ENCODE peak calls at places on chromosomes 3 and 15, in ten cellular contexts. One of them, this sample, is unnamed. For H3K27me3, the result is how much of the 10 kb centered on the place peaks cover.

GRCh38 chr3:11459147-11459837 is 184.4 kb downstream of the VGLL4 start:
- DNase-seq in BE2C: no peak
- DNase-seq in neural progenitor cell: no peak
- DNase-seq in heart right ventricle: no peak
- DNase-seq in spleen: no peak
- DNase-seq in effector memory CD4-positive, alpha-beta T cell: no peak
- DNase-seq in body of pancreas: no peak
- DNase-seq in NT2/D1: no peak
- DNase-seq in CD8-positive, alpha-beta T cell: no peak
- DNase-seq in transverse colon: no peak
- DNase-seq in this sample: no peak

GRCh38 chr3:53846134-53846850 is at the start of the genes CHDH and IL17RB:
- DNase-seq in BE2C: peak
- DNase-seq in neural progenitor cell: peak
- DNase-seq in heart right ventricle: peak
- DNase-seq in spleen: peak
- DNase-seq in effector memory CD4-positive, alpha-beta T cell: no peak
- DNase-seq in body of pancreas: peak
- DNase-seq in NT2/D1: no peak
- DNase-seq in CD8-positive, alpha-beta T cell: no peak
- DNase-seq in transverse colon: peak
- DNase-seq in this sample: no peak

GRCh38 chr3:99515-99914 is 97.0 kb upstream of the CHL1 start:
- DNase-seq in BE2C: peak
- DNase-seq in neural progenitor cell: no peak
- DNase-seq in heart right ventricle: no peak
- DNase-seq in spleen: no peak
- DNase-seq in effector memory CD4-positive, alpha-beta T cell: no peak
- DNase-seq in body of pancreas: no peak
- DNase-seq in NT2/D1: no peak
- DNase-seq in CD8-positive, alpha-beta T cell: no peak
- DNase-seq in transverse colon: no peak
- DNase-seq in this sample: peak

GRCh38 chr15:42166225-42166940 is 9.9 kb upstream of the PLA2G4F start:
- DNase-seq in BE2C: no peak
- DNase-seq in neural progenitor cell: no peak
- DNase-seq in heart right ventricle: no peak
- DNase-seq in spleen: no peak
- DNase-seq in effector memory CD4-positive, alpha-beta T cell: no peak
- DNase-seq in body of pancreas: no peak
- DNase-seq in NT2/D1: no peak
- DNase-seq in CD8-positive, alpha-beta T cell: no peak
- DNase-seq in transverse colon: no peak
- DNase-seq in this sample: no peak

GRCh38 chr15:69988541-69989225 is 109.0 kb downstream of the TLE3 start:
- DNase-seq in BE2C: no peak
- DNase-seq in neural progenitor cell: no peak
- DNase-seq in heart right ventricle: no peak
- DNase-seq in spleen: no peak
- DNase-seq in effector memory CD4-positive, alpha-beta T cell: no peak
- DNase-seq in body of pancreas: no peak
- DNase-seq in NT2/D1: no peak
- DNase-seq in CD8-positive, alpha-beta T cell: no peak
- DNase-seq in transverse colon: no peak
- DNase-seq in this sample: peak

GRCh38 chr15:99399612-99400011 is 148.3 kb downstream of the LRRC28 start:
- DNase-seq in BE2C: no peak
- DNase-seq in neural progenitor cell: no peak
- DNase-seq in heart right ventricle: no peak
- DNase-seq in spleen: no peak
- DNase-seq in effector memory CD4-positive, alpha-beta T cell: no peak
- DNase-seq in body of pancreas: no peak
- DNase-seq in NT2/D1: no peak
- DNase-seq in CD8-positive, alpha-beta T cell: no peak
- DNase-seq in transverse colon: no peak
- DNase-seq in this sample: no peak

GRCh38 chr3:139491966-139492365 is 15.7 kb upstream of the RBP2 start:
- DNase-seq in BE2C: peak
- DNase-seq in neural progenitor cell: peak
- DNase-seq in heart right ventricle: no peak
- DNase-seq in spleen: no peak
- DNase-seq in effector memory CD4-positive, alpha-beta T cell: no peak
- DNase-seq in body of pancreas: no peak
- DNase-seq in NT2/D1: peak
- DNase-seq in CD8-positive, alpha-beta T cell: no peak
- DNase-seq in transverse colon: no peak
- DNase-seq in this sample: no peak

GRCh38 chr3:173253471-173253870 is 112.4 kb upstream of the SPATA16 start:
- DNase-seq in BE2C: no peak
- DNase-seq in neural progenitor cell: no peak
- DNase-seq in heart right ventricle: no peak
- DNase-seq in spleen: no peak
- DNase-seq in effector memory CD4-positive, alpha-beta T cell: no peak
- DNase-seq in body of pancreas: no peak
- DNase-seq in NT2/D1: peak
- DNase-seq in CD8-positive, alpha-beta T cell: no peak
- DNase-seq in transverse colon: no peak
- DNase-seq in this sample: no peak

GRCh38 chr3:124295358-124295757 is 303.4 kb upstream of the ROPN1 start:
- DNase-seq in BE2C: no peak
- DNase-seq in neural progenitor cell: no peak
- DNase-seq in heart right ventricle: no peak
- DNase-seq in spleen: no peak
- DNase-seq in effector memory CD4-positive, alpha-beta T cell: no peak
- DNase-seq in body of pancreas: no peak
- DNase-seq in NT2/D1: no peak
- DNase-seq in CD8-positive, alpha-beta T cell: no peak
- DNase-seq in transverse colon: no peak
- DNase-seq in this sample: no peak

GRCh38 chr3:71087109-71088018 is 496.2 kb downstream of the FOXP1 start:
- DNase-seq in BE2C: no peak
- DNase-seq in neural progenitor cell: no peak
- DNase-seq in heart right ventricle: no peak
- DNase-seq in spleen: no peak
- DNase-seq in effector memory CD4-positive, alpha-beta T cell: peak
- DNase-seq in body of pancreas: no peak
- DNase-seq in NT2/D1: no peak
- DNase-seq in CD8-positive, alpha-beta T cell: peak
- DNase-seq in transverse colon: no peak
- DNase-seq in this sample: no peak

GRCh38 chr15:34329006-34329405 is 8.6 kb downstream of the SLC12A6 start:
- DNase-seq in BE2C: no peak
- DNase-seq in neural progenitor cell: no peak
- DNase-seq in heart right ventricle: no peak
- DNase-seq in spleen: no peak
- DNase-seq in effector memory CD4-positive, alpha-beta T cell: no peak
- DNase-seq in body of pancreas: no peak
- DNase-seq in NT2/D1: no peak
- DNase-seq in CD8-positive, alpha-beta T cell: no peak
- DNase-seq in transverse colon: no peak
- DNase-seq in this sample: no peak

GRCh38 chr15:42921049-42921731 is 612 bp upstream of the TTBK2 start:
- DNase-seq in BE2C: no peak
- DNase-seq in neural progenitor cell: peak
- DNase-seq in heart right ventricle: peak
- DNase-seq in spleen: peak
- DNase-seq in effector memory CD4-positive, alpha-beta T cell: peak
- DNase-seq in body of pancreas: peak
- DNase-seq in NT2/D1: no peak
- DNase-seq in CD8-positive, alpha-beta T cell: peak
- DNase-seq in transverse colon: peak
- DNase-seq in this sample: peak

GRCh38 chr3:141056716-141057115 is 5.6 kb downstream of the SPSB4 start:
- DNase-seq in BE2C: peak
- DNase-seq in neural progenitor cell: peak
- DNase-seq in heart right ventricle: peak
- DNase-seq in spleen: no peak
- DNase-seq in effector memory CD4-positive, alpha-beta T cell: no peak
- DNase-seq in body of pancreas: peak
- DNase-seq in NT2/D1: no peak
- DNase-seq in CD8-positive, alpha-beta T cell: no peak
- DNase-seq in transverse colon: no peak
- DNase-seq in this sample: peak

GRCh38 chr3:58183221-58183620 is 27.6 kb downstream of the DNASE1L3 start:
- DNase-seq in BE2C: no peak
- DNase-seq in neural progenitor cell: no peak
- DNase-seq in heart right ventricle: no peak
- DNase-seq in spleen: peak
- DNase-seq in effector memory CD4-positive, alpha-beta T cell: no peak
- DNase-seq in body of pancreas: no peak
- DNase-seq in NT2/D1: no peak
- DNase-seq in CD8-positive, alpha-beta T cell: no peak
- DNase-seq in transverse colon: no peak
- DNase-seq in this sample: no peak

GRCh38 chr3:65902304-65902793 is 136.4 kb downstream of the MAGI1 start:
- DNase-seq in BE2C: no peak
- DNase-seq in neural progenitor cell: peak
- DNase-seq in heart right ventricle: no peak
- DNase-seq in spleen: no peak
- DNase-seq in effector memory CD4-positive, alpha-beta T cell: no peak
- DNase-seq in body of pancreas: no peak
- DNase-seq in NT2/D1: peak
- DNase-seq in CD8-positive, alpha-beta T cell: no peak
- DNase-seq in transverse colon: peak
- DNase-seq in this sample: no peak

GRCh38 chr3:194512895-194513601 is 26.2 kb upstream of the ATP13A3 start:
- DNase-seq in BE2C: no peak
- DNase-seq in neural progenitor cell: no peak
- DNase-seq in heart right ventricle: no peak
- DNase-seq in spleen: no peak
- DNase-seq in effector memory CD4-positive, alpha-beta T cell: no peak
- DNase-seq in body of pancreas: peak
- DNase-seq in NT2/D1: no peak
- DNase-seq in CD8-positive, alpha-beta T cell: no peak
- DNase-seq in transverse colon: no peak
- DNase-seq in this sample: no peak

GRCh38 chr15:58522391-58522790 is 90.6 kb downstream of the LIPC start:
- DNase-seq in BE2C: peak
- DNase-seq in neural progenitor cell: no peak
- DNase-seq in heart right ventricle: peak
- DNase-seq in spleen: no peak
- DNase-seq in effector memory CD4-positive, alpha-beta T cell: no peak
- DNase-seq in body of pancreas: no peak
- DNase-seq in NT2/D1: no peak
- DNase-seq in CD8-positive, alpha-beta T cell: no peak
- DNase-seq in transverse colon: no peak
- DNase-seq in this sample: no peak

GRCh38 chr3:160649596-160649995 is 27.4 kb upstream of the ARL14 start:
- DNase-seq in BE2C: no peak
- DNase-seq in neural progenitor cell: no peak
- DNase-seq in heart right ventricle: no peak
- DNase-seq in spleen: no peak
- DNase-seq in effector memory CD4-positive, alpha-beta T cell: no peak
- DNase-seq in body of pancreas: no peak
- DNase-seq in NT2/D1: no peak
- DNase-seq in CD8-positive, alpha-beta T cell: no peak
- DNase-seq in transverse colon: no peak
- DNase-seq in this sample: no peak

GRCh38 chr3:25885544-25885943 is 95.7 kb downstream of the OXSM start:
- DNase-seq in BE2C: no peak
- DNase-seq in neural progenitor cell: no peak
- DNase-seq in heart right ventricle: no peak
- DNase-seq in spleen: no peak
- DNase-seq in effector memory CD4-positive, alpha-beta T cell: no peak
- DNase-seq in body of pancreas: no peak
- DNase-seq in NT2/D1: no peak
- DNase-seq in CD8-positive, alpha-beta T cell: no peak
- DNase-seq in transverse colon: no peak
- DNase-seq in this sample: no peak

GRCh38 chr3:169657351-169658124 is 6.0 kb downstream of the MECOM start:
- DNase-seq in BE2C: no peak
- DNase-seq in neural progenitor cell: no peak
- DNase-seq in heart right ventricle: no peak
- DNase-seq in spleen: no peak
- DNase-seq in effector memory CD4-positive, alpha-beta T cell: no peak
- DNase-seq in body of pancreas: peak
- DNase-seq in NT2/D1: no peak
- DNase-seq in CD8-positive, alpha-beta T cell: no peak
- DNase-seq in transverse colon: no peak
- DNase-seq in this sample: peak
- H3K27me3 ChIP-seq in BE2C: half or more
- H3K27me3 ChIP-seq in neural progenitor cell: half or more
- H3K27me3 ChIP-seq in heart right ventricle: under half
- H3K27me3 ChIP-seq in spleen: half or more
- H3K27me3 ChIP-seq in effector memory CD4-positive, alpha-beta T cell: half or more
- H3K27me3 ChIP-seq in body of pancreas: under half
- H3K27me3 ChIP-seq in NT2/D1: half or more
- H3K27me3 ChIP-seq in CD8-positive, alpha-beta T cell: under half
- H3K27me3 ChIP-seq in transverse colon: half or more
- H3K27me3 ChIP-seq in this sample: under half

GRCh38 chr15:89399390-89400120 is 64.9 kb upstream of the POLG start:
- DNase-seq in BE2C: peak
- DNase-seq in neural progenitor cell: peak
- DNase-seq in heart right ventricle: no peak
- DNase-seq in spleen: peak
- DNase-seq in effector memory CD4-positive, alpha-beta T cell: no peak
- DNase-seq in body of pancreas: no peak
- DNase-seq in NT2/D1: no peak
- DNase-seq in CD8-positive, alpha-beta T cell: peak
- DNase-seq in transverse colon: peak
- DNase-seq in this sample: no peak
- H3K27me3 ChIP-seq in BE2C: under half
- H3K27me3 ChIP-seq in neural progenitor cell: half or more
- H3K27me3 ChIP-seq in heart right ventricle: under half
- H3K27me3 ChIP-seq in spleen: half or more
- H3K27me3 ChIP-seq in effector memory CD4-positive, alpha-beta T cell: under half
- H3K27me3 ChIP-seq in body of pancreas: under half
- H3K27me3 ChIP-seq in NT2/D1: half or more
- H3K27me3 ChIP-seq in CD8-positive, alpha-beta T cell: under half
- H3K27me3 ChIP-seq in transverse colon: half or more
- H3K27me3 ChIP-seq in this sample: under half

DNA sequence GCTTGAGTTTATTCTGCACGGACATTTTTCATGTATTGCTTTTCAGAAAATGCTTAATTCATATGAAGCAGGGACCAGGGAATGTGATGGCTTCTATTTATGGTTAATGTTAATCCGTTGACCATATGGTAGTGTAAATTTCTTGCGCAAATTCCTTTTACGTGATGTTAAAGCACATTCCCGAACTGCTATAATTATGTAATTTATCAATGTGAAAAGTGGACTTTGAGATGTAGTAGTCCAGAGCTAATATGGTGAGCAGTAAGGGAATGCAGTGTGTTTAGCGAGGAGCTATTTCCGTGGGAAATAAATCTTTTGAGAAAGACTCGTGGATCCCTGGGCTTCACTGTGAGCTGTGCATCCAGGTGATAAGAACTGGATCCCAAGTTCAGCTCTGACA is 27.3 kb downstream of the ANAPC13 start:
- DNase-seq in BE2C: no peak
- DNase-seq in neural progenitor cell: no peak
- DNase-seq in heart right ventricle: no peak
- DNase-seq in spleen: no peak
- DNase-seq in effector memory CD4-positive, alpha-beta T cell: no peak
- DNase-seq in body of pancreas: no peak
- DNase-seq in NT2/D1: no peak
- DNase-seq in CD8-positive, alpha-beta T cell: no peak
- DNase-seq in transverse colon: no peak
- DNase-seq in this sample: no peak
- H3K27me3 ChIP-seq in BE2C: under half
- H3K27me3 ChIP-seq in neural progenitor cell: under half
- H3K27me3 ChIP-seq in heart right ventricle: under half
- H3K27me3 ChIP-seq in spleen: under half
- H3K27me3 ChIP-seq in effector memory CD4-positive, alpha-beta T cell: under half
- H3K27me3 ChIP-seq in body of pancreas: under half
- H3K27me3 ChIP-seq in NT2/D1: under half
- H3K27me3 ChIP-seq in CD8-positive, alpha-beta T cell: under half
- H3K27me3 ChIP-seq in transverse colon: under half
- H3K27me3 ChIP-seq in this sample: under half

GRCh38 chr3:13019243-13019701 is 54.0 kb downstream of the IQSEC1 start:
- DNase-seq in BE2C: no peak
- DNase-seq in neural progenitor cell: peak
- DNase-seq in heart right ventricle: peak
- DNase-seq in spleen: peak
- DNase-seq in effector memory CD4-positive, alpha-beta T cell: no peak
- DNase-seq in body of pancreas: no peak
- DNase-seq in NT2/D1: peak
- DNase-seq in CD8-positive, alpha-beta T cell: no peak
- DNase-seq in transverse colon: no peak
- DNase-seq in this sample: peak
- H3K27me3 ChIP-seq in BE2C: under half
- H3K27me3 ChIP-seq in neural progenitor cell: under half
- H3K27me3 ChIP-seq in heart right ventricle: under half
- H3K27me3 ChIP-seq in spleen: under half
- H3K27me3 ChIP-seq in effector memory CD4-positive, alpha-beta T cell: under half
- H3K27me3 ChIP-seq in body of pancreas: under half
- H3K27me3 ChIP-seq in NT2/D1: under half
- H3K27me3 ChIP-seq in CD8-positive, alpha-beta T cell: under half
- H3K27me3 ChIP-seq in transverse colon: under half
- H3K27me3 ChIP-seq in this sample: under half

This sample was measured in SJCRH30.